ENCODE peak calls at places on chromosomes 13 and 19, in six cellular contexts. H is skeletal muscle cell, X is fibroblast of mammary gland, F is NCI-H2081, I is GM23248, U is germinal center. K is an unnamed sample.

GRCh38 chr19:14089662-14090508 is 666 bp downstream of the SAMD1 start:
- DNase-seq in H (no peak), U (peak; percentile 56), X (peak; percentile 64), F (no peak), I (peak; percentile 83), K (no peak)

GRCh38 chr19:10861118-10861651 is 10.2 kb upstream of the CARM1 start:
- DNase-seq in U (peak; percentile 44), I (peak; percentile 60), H (no peak), X (no peak), F (no peak), K (no peak)

GRCh38 chr19:12789098-12789903 is 2.0 kb upstream of the JUNB start:
- DNase-seq in F (no peak), H (no peak), U (no peak), I (peak; percentile 64), X (no peak), K (no peak)

GRCh38 chr19:871446-872265 is 12.2 kb downstream of the CFD start:
- DNase-seq in H (no peak), X (no peak), U (no peak), I (no peak), F (no peak), K (no peak)

GRCh38 chr19:49119411-49120324 is at the start of gene PPFIA3:
- DNase-seq in U (peak; percentile 33), H (no peak), I (peak; percentile 89), X (peak; percentile 42), F (no peak), K (peak; percentile 0)

GRCh38 chr13:27997904-27998522 is 9.5 kb upstream of the URAD start:
- DNase-seq in F (no peak), X (peak; percentile 23), U (peak; percentile 34), I (peak; percentile 71), H (no peak), K (no peak)

GRCh38 chr13:110466261-110466660 is 95.3 kb downstream of the RAB20 start:
- DNase-seq in U (no peak), F (peak; percentile 50), I (no peak), H (no peak), X (no peak), K (peak; percentile 85)

GRCh38 chr19:35959040-35959967 is 23.1 kb downstream of the LRFN3 start:
- DNase-seq in X (no peak), U (peak; percentile 51), H (no peak), F (no peak), I (peak; percentile 68), K (no peak)

GRCh38 chr13:47901451-47901850 is 99.6 kb downstream of the SUCLA2 start:
- DNase-seq in X (peak; percentile 27), I (peak; percentile 54), F (no peak), U (no peak), H (peak; percentile 28), K (no peak)

GRCh38 chr13:29684441-29684840 is 89.0 kb upstream of the SLC7A1 start:
- DNase-seq in X (peak; percentile 59), U (no peak), I (peak; percentile 81), F (no peak), H (no peak), K (no peak)

GRCh38 chr19:5051619-5052018 is 82.7 kb downstream of the KDM4B start:
- DNase-seq in I (no peak), H (no peak), U (no peak), F (no peak), X (no peak), K (no peak)

GRCh38 chr13:91513790-91514189 is 115.4 kb downstream of the GPC5 start:
- DNase-seq in H (no peak), U (no peak), X (no peak), I (no peak), F (no peak), K (no peak)

GRCh38 chr13:110628952-110629701 is 13.8 kb downstream of the NAXD start:
- DNase-seq in X (peak; percentile 82), H (no peak), U (no peak), F (no peak), I (no peak), K (no peak)

GRCh38 chr19:55488986-55489710 is 912 bp downstream of the SSC5D start:
- DNase-seq in F (no peak), U (no peak), I (no peak), X (peak; percentile 30), H (no peak), K (no peak)

GRCh38 chr13:35957174-35957867 is 173.9 kb downstream of the DCLK1 start:
- DNase-seq in H (peak; percentile 61), X (peak; percentile 83), U (no peak), I (peak; percentile 87), F (no peak), K (no peak)

GRCh38 chr19:48489608-48490216 is 20.5 kb downstream of the CYTH2 start:
- DNase-seq in X (peak; percentile 50), I (peak; percentile 71), H (no peak), U (peak; percentile 89), F (peak; percentile 31), K (peak; percentile 36)

GRCh38 chr19:44635581-44636438 is 7.9 kb upstream of the PVR start:
- DNase-seq in I (peak; percentile 68), X (peak; percentile 33), H (no peak), U (no peak), F (no peak), K (no peak)

GRCh38 chr13:27170221-27170520 is 1.4 kb downstream of the USP12 start:
- DNase-seq in X (peak; percentile 84), U (peak; percentile 24), F (no peak), H (peak; percentile 38), I (no peak), K (no peak)

GRCh38 chr13:106242554-106242953 is 292.9 kb downstream of the EFNB2 start:
- DNase-seq in U (no peak), I (no peak), X (no peak), H (no peak), F (no peak), K (no peak)

GRCh38 chr13:111533900-111534645 is 213.6 kb downstream of the TEX29 start:
- DNase-seq in U (no peak), X (no peak), F (no peak), H (no peak), I (no peak), K (peak; percentile 65)

GRCh38 chr13:110338441-110339101 is 31.5 kb downstream of the COL4A2 start:
- DNase-seq in I (peak; percentile 41), X (peak; percentile 47), H (peak; percentile 50), U (no peak), F (no peak), K (no peak)

GRCh38 chr13:74230984-74231443 is 96.8 kb upstream of the KLF12 start:
- DNase-seq in I (no peak), X (no peak), U (no peak), H (no peak), F (no peak), K (no peak)

GRCh38 chr19:55528030-55528801 is 8.7 kb downstream of the SBK2 start:
- DNase-seq in X (no peak), H (no peak), I (peak; percentile 40), U (no peak), F (peak; percentile 57), K (peak; percentile 82)

GRCh38 chr19:5156231-5156986 is 184.2 kb downstream of the PTPRS start:
- DNase-seq in F (no peak), I (peak; percentile 49), U (no peak), H (no peak), X (no peak), K (no peak)

GRCh38 chr13:26548251-26548765 is 9.2 kb upstream of the WASF3 start:
- DNase-seq in H (no peak), X (no peak), U (no peak), I (no peak), F (no peak), K (no peak)

GRCh38 chr19:33690461-33691427 is 69.0 kb downstream of the CHST8 start:
- DNase-seq in U (no peak), H (no peak), I (no peak), F (no peak), X (no peak), K (no peak)